ENCODE peak calls at places on chromosomes 16 and 17, in ten cellular contexts. Z is psoas muscle; Y is foreskin keratinocyte; X is naive thymus-derived CD8-positive, alpha-beta T cell; T is central memory CD8-positive, alpha-beta T cell; Q is left lung; D is left ventricle myocardium superior; J is Panc1; O is effector memory CD8-positive, alpha-beta T cell; V is mucosa of descending colon. L is an unnamed sample.
A peak's percentile ranks its signal among the peaks of the same experiment; 100 is the strongest.

GRCh38 chr17:57293077-57293476 is 36.8 kb downstream of the MSI2 start:
- ATAC-seq in Z (peak; percentile 25), V (no peak), X (no peak), Q (no peak), D (peak; percentile 23), J (no peak), T (no peak), Y (peak; percentile 97), O (no peak), L (no peak)

GRCh38 chr17:7836596-7837374 is 2.8 kb downstream of the KDM6B start:
- ATAC-seq in V (peak; percentile 60), Q (peak; percentile 10), X (no peak), T (no peak), J (peak; percentile 16), Y (peak; percentile 2), D (peak; percentile 13), O (no peak), Z (peak; percentile 9), L (no peak)

GRCh38 chr17:80730739-80731138 is 186.1 kb downstream of the RPTOR start:
- ATAC-seq in Z (peak; percentile 45), D (no peak), T (no peak), O (peak; percentile 21), Y (no peak), J (no peak), X (peak; percentile 34), V (no peak), Q (no peak), L (no peak)

GRCh38 chr16:678858-679807 is 1.1 kb upstream of the STUB1 start:
- ATAC-seq in T (peak; percentile 9), Z (peak; percentile 36), O (peak; percentile 6), D (peak; percentile 50), Q (peak; percentile 25), Y (no peak), J (peak; percentile 20), V (peak; percentile 20), X (peak; percentile 23), L (no peak)

GRCh38 chr16:83247767-83248372 is 559.9 kb upstream of the HSBP1 start:
- ATAC-seq in J (no peak), Q (no peak), O (no peak), V (no peak), Z (no peak), Y (no peak), T (no peak), X (no peak), D (peak; percentile 46), L (no peak)

GRCh38 chr17:32693135-32693897 is 183.6 kb downstream of the MYO1D start:
- ATAC-seq in V (no peak), J (no peak), X (no peak), Y (no peak), O (no peak), Q (no peak), Z (no peak), T (no peak), D (no peak), L (no peak)

GRCh38 chr16:30511509-30511908 is 14.9 kb downstream of the ZNF768 start:
- ATAC-seq in T (no peak), Q (no peak), Y (no peak), Z (no peak), V (no peak), X (no peak), O (no peak), J (no peak), D (no peak), L (no peak)

GRCh38 chr16:58049697-58050185 is 24.2 kb downstream of the MMP15 start:
- ATAC-seq in D (no peak), T (no peak), Y (no peak), J (no peak), V (no peak), X (no peak), Q (peak; percentile 34), O (no peak), Z (no peak), L (no peak)

GRCh38 chr16:57809843-57810196 is 7.5 kb upstream of the KIFC3 start:
- ATAC-seq in X (no peak), J (peak; percentile 18), Q (no peak), Y (peak; percentile 42), T (peak; percentile 4), V (peak; percentile 2), O (no peak), Z (peak; percentile 17), D (no peak), L (peak; percentile 9)

GRCh38 chr17:77882481-77883212 is 75.9 kb upstream of the TNRC6C start:
- ATAC-seq in Q (peak; percentile 45), D (peak; percentile 79), T (peak; percentile 88), V (peak; percentile 73), X (peak; percentile 86), Z (peak; percentile 27), Y (peak; percentile 59), J (peak; percentile 72), O (peak; percentile 78), L (peak; percentile 83)

GRCh38 chr16:85947511-85948509 is 48.8 kb downstream of the IRF8 start:
- ATAC-seq in O (peak; percentile 92), Z (no peak), D (no peak), J (no peak), Y (no peak), T (peak; percentile 87), X (no peak), V (peak; percentile 47), Q (no peak), L (peak; percentile 90)

GRCh38 chr16:56263711-56264608 is 72.7 kb downstream of the GNAO1 start:
- ATAC-seq in Z (no peak), V (no peak), Y (no peak), X (no peak), J (no peak), Q (no peak), T (no peak), O (no peak), D (peak; percentile 79), L (no peak)

GRCh38 chr17:35083071-35083470 is 19.6 kb upstream of the RFFL start:
- ATAC-seq in V (no peak), Q (no peak), Z (no peak), X (no peak), Y (no peak), D (no peak), O (no peak), T (no peak), J (no peak), L (no peak)

GRCh38 chr17:80986816-80987480 is 4.7 kb upstream of the CHMP6 start:
- ATAC-seq in Q (peak; percentile 32), V (no peak), T (no peak), J (no peak), Y (no peak), O (no peak), Z (no peak), D (peak; percentile 32), X (no peak), L (no peak)

GRCh38 chr16:67260426-67261063 is 11.8 kb downstream of the SLC9A5 start:
- ATAC-seq in X (no peak), O (peak; percentile 40), D (peak; percentile 85), V (peak; percentile 84), T (no peak), Z (peak; percentile 94), Q (peak; percentile 89), J (peak; percentile 84), Y (peak; percentile 40), L (peak; percentile 73)

GRCh38 chr16:68229431-68230175 is 6.3 kb downstream of the ESRP2 start:
- ATAC-seq in Z (peak; percentile 64), D (peak; percentile 49), X (peak; percentile 17), O (peak; percentile 48), V (peak; percentile 12), T (no peak), Q (peak; percentile 39), Y (no peak), J (peak; percentile 44), L (no peak)

GRCh38 chr17:77508047-77508715 is 367.4 kb downstream of the SEC14L1 start:
- ATAC-seq in V (no peak), X (no peak), Z (no peak), O (no peak), T (no peak), Y (peak; percentile 32), Q (no peak), D (no peak), J (no peak), L (no peak)

L was measured in stimulated activated memory B cell treated with anti-CD40 and anti-IgM and Interleukin-4, amounts not matched to agents 10 μg/mL and 1 μg/mL and 100 μg/mL, for 72 hours.